ENCODE peak calls at places on chromosomes 12 and 14, in four cellular contexts. S, R, D and N are unnamed samples.

GRCh38 chr12:76226397-76226796 is 121.8 kb downstream of the BBS10 start:
- DNase-seq in S (no peak), R (no peak), D (no peak), N (no peak)

GRCh38 chr12:124461241-124461673 is 106.2 kb downstream of the NCOR2 start:
- DNase-seq in R (no peak), S (peak; percentile 64), D (no peak), N (no peak)

GRCh38 chr14:104358528-104359300 is 220.3 kb downstream of the KIF26A start:
- DNase-seq in R (no peak), D (peak; percentile 59), S (peak; percentile 70), N (no peak)

GRCh38 chr14:77892381-77892871 is 92.5 kb downstream of the ADCK1 start:
- DNase-seq in R (peak; percentile 26), S (no peak), D (no peak), N (no peak)

GRCh38 chr12:130162771-130163460 is 652 bp downstream of the FZD10 start:
- DNase-seq in D (peak; percentile 63), S (peak; percentile 77), R (no peak), N (no peak)

GRCh38 chr12:104710940-104711725 is 247.0 kb downstream of the SLC41A2 start:
- DNase-seq in S (no peak), D (no peak), R (no peak), N (no peak)

GRCh38 chr12:56208014-56208413 is 13.7 kb downstream of the RNF41 start:
- DNase-seq in S (no peak), R (no peak), D (no peak), N (no peak)

GRCh38 chr12:20411309-20411708 is 43.0 kb downstream of the PDE3A start:
- DNase-seq in D (no peak), S (no peak), R (no peak), N (no peak)

GRCh38 chr12:45696049-45696448 is 33.5 kb upstream of the ARID2 start:
- DNase-seq in D (no peak), R (no peak), S (peak; percentile 58), N (no peak)

GRCh38 chr12:133235401-133236112 is at the start of gene ANHX:
- DNase-seq in R (no peak), S (no peak), D (peak; percentile 53), N (no peak)

GRCh38 chr12:104091136-104091535 is 26.8 kb downstream of the HCFC2 start:
- DNase-seq in R (no peak), D (no peak), S (no peak), N (no peak)

GRCh38 chr14:45072121-45072520 is 11.8 kb upstream of the PRPF39 start:
- DNase-seq in D (no peak), S (no peak), R (no peak), N (no peak)

GRCh38 chr12:111437816-111438454 is 32.2 kb downstream of the SH2B3 start:
- DNase-seq in D (peak; percentile 83), S (no peak), R (no peak), N (no peak)

GRCh38 chr12:52407918-52408317 is 1.8 kb upstream of the KRT82 start:
- DNase-seq in S (peak; percentile 66), D (no peak), R (no peak), N (no peak)

GRCh38 chr12:55729592-55730446 is 1.0 kb upstream of the CD63 start:
- DNase-seq in R (peak; percentile 90), D (peak; percentile 96), S (peak; percentile 97), N (peak; percentile 32)

GRCh38 chr12:53380104-53380796 is at the start of gene SP1:
- DNase-seq in R (peak; percentile 93), S (peak; percentile 98), D (peak; percentile 96), N (peak; percentile 82)

GRCh38 chr14:95889236-95889979 is 12.8 kb downstream of the TUNAR start:
- DNase-seq in S (no peak), R (no peak), D (no peak), N (no peak)

GRCh38 chr12:22046968-22047390 is 961 bp downstream of the CMAS start:
- DNase-seq in D (no peak), S (no peak), R (no peak), N (no peak)

GRCh38 chr12:52788111-52788875 is 7.6 kb downstream of the KRT3 start:
- DNase-seq in R (no peak), D (no peak), S (no peak), N (no peak)

GRCh38 chr14:64504897-64505771 is 564 bp downstream of the ZBTB1 start:
- DNase-seq in R (peak; percentile 92), S (peak; percentile 96), D (peak; percentile 95), N (peak; percentile 74)

GRCh38 chr14:95341115-95341514 is 21.4 kb upstream of the CLMN start:
- DNase-seq in R (no peak), S (no peak), D (no peak), N (no peak)

GRCh38 chr12:53505086-53505485 is 2.2 kb downstream of the NPFF start:
- DNase-seq in S (no peak), R (no peak), D (peak; percentile 95), N (no peak)

GRCh38 chr14:22276913-22277816 is 311.9 kb downstream of the DAD1 start:
- DNase-seq in R (no peak), D (no peak), S (no peak), N (no peak)

GRCh38 chr14:99626041-99626648 is 18.8 kb upstream of the HHIPL1 start:
- DNase-seq in R (no peak), S (no peak), D (no peak), N (no peak)

GRCh38 chr12:19704966-19705365 is 265.7 kb downstream of the AEBP2 start:
- DNase-seq in S (no peak), R (no peak), D (no peak), N (no peak)

GRCh38 chr14:69323266-69323966 is 63.5 kb downstream of the GALNT16 start:
- DNase-seq in S (no peak), D (peak; percentile 44), R (no peak), N (no peak)

GRCh38 chr12:62146323-62146722 is 113.9 kb upstream of the USP15 start:
- DNase-seq in D (no peak), S (no peak), R (no peak), N (no peak)

GRCh38 chr14:54117401-54117800 is 160.8 kb upstream of the BMP4 start:
- DNase-seq in R (no peak), S (no peak), D (no peak), N (no peak)

DNA sequence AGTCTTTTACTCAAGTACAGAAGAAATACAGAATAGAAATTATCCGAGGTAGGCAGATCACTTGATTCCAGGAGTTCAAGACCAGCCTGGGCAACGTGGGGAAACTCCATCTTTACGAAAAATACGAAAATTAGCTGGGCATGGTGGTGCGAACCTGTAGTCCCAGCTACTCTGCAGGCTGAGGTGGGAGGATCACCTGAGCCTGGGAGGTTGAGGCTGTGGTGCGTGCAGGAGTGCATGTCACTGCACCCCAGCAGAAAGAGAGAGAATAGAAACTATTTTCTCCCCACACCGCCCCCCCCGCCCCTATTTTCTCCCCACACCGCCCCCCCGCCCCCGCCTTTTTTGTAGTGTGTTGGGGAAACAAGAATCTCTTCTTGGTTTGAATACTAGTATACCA is 2.2 kb downstream of the DNM1L start:
- DNase-seq in R (no peak), S (no peak), D (no peak), N (no peak)
- H3K27ac ChIP-seq in R (peak overlapping the region; percentile 97), S (no peak overlapping the region), D (peak overlapping the region; percentile 94), N (no peak overlapping the region)

GRCh38 chr14:25909361-25909760 is 688.5 kb downstream of the NOVA1 start:
- DNase-seq in S (no peak), D (no peak), R (no peak), N (no peak)
- H3K4me3 ChIP-seq in S (no peak overlapping the region), D (no peak overlapping the region), R (no peak overlapping the region), N (no peak overlapping the region)

GRCh38 chr14:91501951-91502930 is 7.9 kb downstream of the PPP4R3A start:
- DNase-seq in R (no peak), D (no peak), S (no peak), N (no peak)
- H3K4me1 ChIP-seq in R (peaks cover 92% of the 10 kb centered on the region), D (peaks cover 57% of the 10 kb centered on the region), S (peaks cover 86% of the 10 kb centered on the region), N (peaks cover 32% of the 10 kb centered on the region)

GRCh38 chr12:64419696-64420095 is 15.5 kb downstream of the XPOT start:
- DNase-seq in R (no peak), D (no peak), S (no peak), N (no peak)
- H3K27ac ChIP-seq in R (peak overlapping the region; percentile 6), D (no peak overlapping the region), S (no peak overlapping the region), N (no peak overlapping the region)

GRCh38 chr12:18467636-18468520 is 206.6 kb downstream of the PIK3C2G start:
- DNase-seq in R (no peak), D (no peak), S (no peak), N (no peak)
- H3K4me3 ChIP-seq in R (no peak overlapping the region), D (no peak overlapping the region), S (no peak overlapping the region), N (no peak overlapping the region)